ENCODE peak calls at places on chromosomes 11 and 22, in eight cellular contexts. O is ovary, V is stomach, E is A549, I is suprapubic skin, G is upper lobe of left lung, K is sigmoid colon, D is HepG2. M is an unnamed sample.

GRCh38 chr11:38060930-38061329 is 1462.9 kb upstream of the RAG2 start:
- DNase-seq in I (no peak), G (no peak), D (no peak), O (no peak), V (no peak), E (no peak), K (no peak), M (no peak)

GRCh38 chr22:34111210-34111824 is 191.0 kb upstream of the LARGE1 start:
- DNase-seq in G (no peak), E (peak), I (no peak), O (peak), D (peak), K (peak), V (peak), M (no peak)

GRCh38 chr22:17319541-17319940 is 49.7 kb upstream of the CECR2 start:
- DNase-seq in E (no peak), D (no peak), K (no peak), G (no peak), I (no peak), O (no peak), V (no peak), M (no peak)

GRCh38 chr22:19130959-19131684 is at the start of gene TSSK2:
- DNase-seq in O (no peak), E (no peak), K (no peak), I (no peak), V (no peak), G (no peak), D (no peak), M (no peak)

GRCh38 chr11:112523477-112523876 is 262.8 kb upstream of the PLET1 start:
- DNase-seq in I (no peak), G (no peak), D (no peak), K (peak), V (no peak), O (no peak), E (no peak), M (no peak)

GRCh38 chr11:100927579-100927978 is 202.0 kb downstream of the PGR start:
- DNase-seq in K (no peak), D (no peak), E (no peak), G (no peak), O (no peak), V (no peak), I (no peak), M (no peak)

GRCh38 chr11:11387201-11387600 is 34.2 kb upstream of the CSNK2A3 start:
- DNase-seq in O (no peak), E (no peak), D (no peak), K (no peak), G (no peak), V (no peak), I (no peak), M (no peak)

GRCh38 chr22:37499006-37499707 is 13.0 kb upstream of the MFNG start:
- DNase-seq in G (no peak), I (no peak), V (peak), K (no peak), O (no peak), E (no peak), D (no peak), M (no peak)

GRCh38 chr11:57476883-57477506 is 16.7 kb downstream of the RTN4RL2 start:
- DNase-seq in O (no peak), G (peak), E (peak), I (no peak), V (peak), K (no peak), D (no peak), M (no peak)

DNA sequence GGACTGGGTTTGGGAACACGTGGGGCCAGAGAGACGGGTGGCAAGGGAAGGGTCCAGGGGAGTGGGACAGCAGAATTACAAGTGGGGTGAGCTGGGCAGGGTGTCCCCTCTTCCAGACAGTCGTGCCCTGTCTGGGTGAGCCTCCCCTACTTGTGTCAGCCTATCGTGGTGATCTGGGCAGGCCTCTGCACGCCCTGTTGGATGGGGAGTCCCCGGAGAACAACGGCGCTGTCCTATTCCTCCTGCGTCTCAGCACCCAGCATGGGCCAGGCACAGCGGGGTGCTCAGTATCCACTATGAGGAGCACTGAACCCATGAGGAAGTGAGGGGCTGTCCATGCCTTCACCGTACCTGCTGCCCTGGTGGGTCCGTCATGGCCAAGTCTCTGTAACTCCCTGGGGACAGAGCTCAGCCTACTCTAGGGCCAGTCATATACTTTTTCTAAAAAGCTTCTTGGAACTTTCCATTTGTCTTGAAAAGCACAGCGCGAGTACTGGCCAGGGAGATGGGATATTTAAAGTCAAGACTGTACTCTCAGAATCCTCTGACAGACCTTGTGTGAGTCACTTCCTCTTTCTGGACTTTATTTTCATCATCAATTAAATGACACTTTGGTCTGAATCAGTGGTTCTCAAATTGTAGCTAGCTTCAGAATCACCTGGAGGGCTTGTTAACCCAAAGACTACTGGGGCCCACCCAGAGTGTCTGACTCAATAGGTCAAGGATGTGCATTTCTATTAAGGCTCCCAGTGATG is 81.7 kb upstream of the NECTIN1 start:
- DNase-seq in E (no peak), D (no peak), V (no peak), K (no peak), I (no peak), O (no peak), G (no peak), M (no peak)
- TF ChIP-seq EP300 in E (no peak), D (no peak), V (no peak), K (no peak), I (no peak), O (no peak), G (no peak), M (no peak)

DNA sequence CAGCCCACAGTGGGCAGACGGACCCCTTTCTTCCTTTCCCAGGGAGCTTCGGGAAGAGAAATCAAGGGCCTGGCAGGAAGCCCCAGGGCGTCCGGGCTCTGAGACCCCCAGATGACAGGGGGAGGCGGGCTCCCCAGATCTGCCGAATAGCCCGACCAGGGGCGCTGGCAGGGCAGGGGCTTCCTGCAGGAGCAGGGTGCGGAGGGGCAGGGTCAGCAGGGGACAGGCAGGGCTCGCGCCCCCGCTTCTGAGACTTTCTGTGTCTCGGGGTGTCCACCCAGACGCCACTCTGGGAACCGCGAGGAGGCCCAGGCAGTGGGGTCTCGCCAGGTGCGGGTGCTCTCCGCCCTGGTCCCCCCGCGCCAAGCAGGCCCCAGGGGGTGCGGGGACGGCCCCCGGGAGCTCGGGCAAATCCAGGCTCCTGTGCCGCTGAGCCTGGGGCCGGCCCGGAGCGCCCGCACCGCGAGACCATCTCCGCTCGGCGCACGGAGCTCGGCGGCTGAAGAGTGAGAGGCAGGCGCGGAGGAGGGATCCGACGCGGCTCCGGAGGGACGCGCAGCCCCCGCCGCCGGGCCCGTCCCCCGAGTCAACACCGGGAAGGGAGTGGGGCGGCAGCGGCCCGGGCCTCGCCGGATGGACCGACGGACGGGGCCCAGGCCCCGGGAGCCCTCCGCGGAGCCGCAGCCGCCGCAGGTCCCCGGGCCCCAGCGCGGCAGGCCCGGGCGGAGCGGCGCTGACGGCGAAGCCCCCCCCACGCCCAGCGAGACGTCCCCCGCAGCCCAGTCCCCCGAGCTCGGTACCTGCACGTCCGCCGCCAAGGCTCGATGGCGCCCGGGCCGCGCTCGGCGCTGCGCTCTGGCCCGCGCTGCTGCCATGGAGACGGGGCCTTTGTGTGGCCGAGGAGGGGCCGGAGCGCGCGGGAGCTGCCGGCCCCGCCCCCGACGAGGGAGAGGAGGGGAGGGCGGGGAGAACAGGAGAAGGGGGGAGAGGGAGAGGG is at the start of gene PLXNB2:
- DNase-seq in O (peak), V (peak), G (peak), D (peak), E (peak), I (no peak), K (peak), M (peak)
- TF ChIP-seq POLR2A in O (peak), V (no peak), G (peak), D (peak), E (peak), I (no peak), K (no peak), M (peak)

GRCh38 chr22:21590809-21591641 is 23.5 kb downstream of the UBE2L3 start:
- DNase-seq in E (no peak), I (no peak), O (no peak), G (no peak), K (no peak), V (no peak), D (no peak), M (no peak)
- TF ChIP-seq EP300 in E (no peak), I (no peak), O (no peak), G (no peak), K (no peak), V (no peak), D (no peak), M (no peak)

GRCh38 chr22:38735126-38735464 is 20.7 kb downstream of the SUN2 start:
- DNase-seq in I (no peak), K (no peak), E (no peak), D (no peak), V (no peak), G (no peak), O (no peak), M (no peak)

GRCh38 chr22:38737302-38738060 is 18.3 kb downstream of the SUN2 start:
- DNase-seq in E (no peak), V (no peak), K (no peak), O (no peak), G (no peak), D (no peak), I (no peak), M (no peak)

GRCh38 chr22:38735465-38736256 is 20.1 kb downstream of the SUN2 start:
- DNase-seq in K (no peak), E (no peak), G (peak), D (no peak), I (no peak), V (peak), O (no peak), M (no peak)

GRCh38 chr22:38734203-38735100 is 21.3 kb downstream of the SUN2 start:
- DNase-seq in E (no peak), G (no peak), I (no peak), D (no peak), O (no peak), V (no peak), K (no peak), M (no peak)

GRCh38 chr22:38736257-38736570 is 19.6 kb downstream of the SUN2 start:
- DNase-seq in O (no peak), I (peak), G (no peak), D (no peak), K (no peak), E (no peak), V (no peak), M (no peak)
- TF ChIP-seq POLR2A in O (no peak), I (no peak), G (no peak), D (no peak), K (no peak), E (no peak), V (no peak), M (no peak)

GRCh38 chr22:28585324-28585723 is 94.3 kb downstream of the TTC28 start:
- DNase-seq in G (no peak), O (no peak), E (no peak), I (no peak), K (no peak), V (no peak), D (no peak), M (no peak)

GRCh38 chr22:28581020-28581419 is 98.6 kb downstream of the TTC28 start:
- DNase-seq in I (no peak), E (no peak), D (no peak), V (no peak), K (no peak), O (no peak), G (no peak), M (no peak)

GRCh38 chr22:28582806-28583205 is 96.8 kb downstream of the TTC28 start:
- DNase-seq in K (no peak), E (no peak), O (no peak), I (no peak), G (no peak), D (no peak), V (no peak), M (no peak)
- TF ChIP-seq EP300 in K (no peak), E (no peak), O (no peak), I (no peak), G (no peak), D (no peak), V (no peak), M (no peak)

GRCh38 chr11:13891911-13892310 is 70.6 kb upstream of the SPON1 start:
- DNase-seq in K (no peak), V (no peak), D (no peak), G (no peak), I (no peak), O (no peak), E (no peak), M (no peak)

GRCh38 chr11:13897606-13898276 is 64.8 kb upstream of the SPON1 start:
- DNase-seq in I (no peak), V (no peak), D (no peak), E (no peak), G (no peak), O (no peak), K (no peak), M (no peak)

GRCh38 chr11:13896175-13896989 is 66.1 kb upstream of the SPON1 start:
- DNase-seq in I (no peak), K (no peak), E (no peak), O (no peak), D (no peak), G (peak), V (no peak), M (no peak)

GRCh38 chr11:13902456-13902855 is 60.1 kb upstream of the SPON1 start:
- DNase-seq in E (no peak), O (peak), D (no peak), I (no peak), K (peak), G (no peak), V (no peak), M (no peak)

GRCh38 chr11:13896990-13897353 is 65.6 kb upstream of the SPON1 start:
- DNase-seq in V (no peak), D (no peak), K (no peak), I (no peak), E (no peak), G (no peak), O (no peak), M (no peak)
- TF ChIP-seq POLR2A in V (no peak), D (no peak), K (no peak), I (no peak), E (no peak), G (no peak), O (no peak), M (no peak)